ENCODE peak calls at places on chromosomes 13 and 19, in seven cellular contexts. D, L, S, X, T, F and B are unnamed samples.

GRCh38 chr19:5624154-5624663 is 1.3 kb downstream of the SAFB start:
- DNase-seq in D (peak; percentile 56), L (no peak), S (peak; percentile 59), X (peak; percentile 65), T (peak; percentile 44), F (peak; percentile 68), B (peak; percentile 24)

GRCh38 chr19:55005684-55006488 is 32.2 kb downstream of the GP6 start:
- DNase-seq in D (no peak), L (peak; percentile 96), S (peak; percentile 16), X (peak; percentile 68), T (no peak), F (no peak), B (no peak)

GRCh38 chr13:112980441-112980840 is 11.4 kb downstream of the MCF2L start:
- DNase-seq in D (no peak), L (no peak), S (no peak), X (no peak), T (no peak), F (no peak), B (no peak)

GRCh38 chr13:62627226-62627625 is 1211.6 kb upstream of the PCDH20 start:
- DNase-seq in D (no peak), L (no peak), S (no peak), X (no peak), T (no peak), F (no peak), B (no peak)

GRCh38 chr13:83905641-83906040 is 23.4 kb upstream of the SLITRK1 start:
- DNase-seq in D (no peak), L (no peak), S (no peak), X (no peak), T (no peak), F (no peak), B (no peak)

GRCh38 chr19:40141546-40141945 is 49.7 kb upstream of the MAP3K10 start:
- DNase-seq in D (no peak), L (no peak), S (no peak), X (no peak), T (no peak), F (no peak), B (no peak)

GRCh38 chr19:51398096-51398704 is 7.8 kb upstream of the C19orf84 start:
- DNase-seq in D (no peak), L (peak; percentile 49), S (no peak), X (no peak), T (no peak), F (no peak), B (no peak)

GRCh38 chr19:38316477-38317067 is 825 bp upstream of the YIF1B start:
- DNase-seq in D (no peak), L (no peak), S (no peak), X (no peak), T (no peak), F (no peak), B (no peak)

GRCh38 chr19:29663861-29664752 is 1.2 kb upstream of the PLEKHF1 start:
- DNase-seq in D (no peak), L (no peak), S (no peak), X (no peak), T (no peak), F (no peak), B (no peak)

GRCh38 chr19:29664753-29665214 is 477 bp upstream of the PLEKHF1 start:
- DNase-seq in D (no peak), L (no peak), S (no peak), X (no peak), T (no peak), F (no peak), B (no peak)

GRCh38 chr19:29665826-29666633 is 769 bp downstream of the PLEKHF1 start:
- DNase-seq in D (peak; percentile 64), L (no peak), S (no peak), X (peak; percentile 53), T (peak; percentile 41), F (peak; percentile 67), B (no peak)

GRCh38 chr19:29666634-29667389 is 1.6 kb downstream of the PLEKHF1 start:
- DNase-seq in D (peak; percentile 82), L (no peak), S (peak; percentile 47), X (peak; percentile 80), T (peak; percentile 55), F (peak; percentile 77), B (peak; percentile 95)

GRCh38 chr19:29665215-29665825 is at the start of gene PLEKHF1:
- DNase-seq in D (peak; percentile 89), L (peak; percentile 85), S (peak; percentile 89), X (peak; percentile 93), T (peak; percentile 94), F (peak; percentile 95), B (peak; percentile 85)
- TF ChIP-seq POLR2A in D (peak; percentile 63), L (peak; percentile 35), S (peak; percentile 23), X (no peak), T (no peak), F (peak; percentile 81), B (no peak)

DNA sequence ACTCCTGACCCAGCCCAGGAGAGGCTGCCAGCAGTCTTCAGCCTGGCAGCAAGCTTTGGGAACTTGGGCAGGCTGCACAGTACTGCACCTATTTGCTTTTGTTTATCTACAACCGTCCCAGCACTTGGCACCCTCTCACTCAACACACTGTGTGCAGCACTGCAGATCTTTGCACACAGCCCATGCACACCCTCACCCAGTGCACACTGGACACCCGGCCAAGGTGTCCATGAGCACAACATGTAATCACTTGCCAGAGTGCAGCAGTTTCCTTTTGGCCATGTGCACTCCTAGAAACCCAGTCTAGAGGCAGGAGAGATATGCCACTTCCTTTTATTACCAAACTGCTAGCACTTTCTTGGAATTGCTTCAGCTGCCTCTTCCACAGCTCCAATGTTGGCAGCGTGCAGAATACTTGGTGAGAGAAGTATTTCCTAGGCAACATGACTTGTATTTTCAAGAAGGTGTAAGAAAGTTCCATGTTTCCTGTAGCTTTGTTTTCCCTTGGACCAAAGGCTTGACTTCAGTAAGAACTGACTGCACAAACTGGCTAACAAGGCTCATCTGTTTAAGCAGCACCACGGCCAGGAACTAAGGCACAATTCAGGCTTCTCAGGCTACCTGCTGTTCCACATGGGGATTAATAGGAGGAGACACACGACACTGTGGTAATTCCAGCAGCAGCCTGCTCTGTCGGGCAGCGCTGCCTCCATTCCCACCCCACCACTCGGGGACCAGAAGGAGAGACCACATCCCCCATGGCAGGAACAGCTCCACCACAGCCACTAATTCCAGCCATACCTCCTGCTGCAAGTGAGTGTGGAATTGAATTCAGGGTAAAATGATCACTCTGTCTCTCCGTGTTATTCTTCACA is 15.3 kb downstream of the ATP7B start:
- DNase-seq in D (no peak), L (no peak), S (peak; percentile 85), X (no peak), T (peak; percentile 45), F (peak; percentile 72), B (no peak)
- TF ChIP-seq CTCF in D (no peak), L (no peak), S (peak; percentile 25), X (no peak), T (peak; percentile 16), F (no peak), B (no peak)

GRCh38 chr19:52567921-52568320 is 2.2 kb upstream of the ZNF701 start:
- DNase-seq in D (no peak), L (no peak), S (no peak), X (no peak), T (no peak), F (no peak), B (no peak)

GRCh38 chr19:52566121-52566520 is 4.0 kb upstream of the ZNF701 start:
- DNase-seq in D (no peak), L (no peak), S (no peak), X (no peak), T (no peak), F (no peak), B (no peak)

GRCh38 chr19:52566588-52566987 is 3.5 kb upstream of the ZNF701 start:
- DNase-seq in D (no peak), L (peak; percentile 5), S (no peak), X (no peak), T (no peak), F (no peak), B (no peak)

DNA sequence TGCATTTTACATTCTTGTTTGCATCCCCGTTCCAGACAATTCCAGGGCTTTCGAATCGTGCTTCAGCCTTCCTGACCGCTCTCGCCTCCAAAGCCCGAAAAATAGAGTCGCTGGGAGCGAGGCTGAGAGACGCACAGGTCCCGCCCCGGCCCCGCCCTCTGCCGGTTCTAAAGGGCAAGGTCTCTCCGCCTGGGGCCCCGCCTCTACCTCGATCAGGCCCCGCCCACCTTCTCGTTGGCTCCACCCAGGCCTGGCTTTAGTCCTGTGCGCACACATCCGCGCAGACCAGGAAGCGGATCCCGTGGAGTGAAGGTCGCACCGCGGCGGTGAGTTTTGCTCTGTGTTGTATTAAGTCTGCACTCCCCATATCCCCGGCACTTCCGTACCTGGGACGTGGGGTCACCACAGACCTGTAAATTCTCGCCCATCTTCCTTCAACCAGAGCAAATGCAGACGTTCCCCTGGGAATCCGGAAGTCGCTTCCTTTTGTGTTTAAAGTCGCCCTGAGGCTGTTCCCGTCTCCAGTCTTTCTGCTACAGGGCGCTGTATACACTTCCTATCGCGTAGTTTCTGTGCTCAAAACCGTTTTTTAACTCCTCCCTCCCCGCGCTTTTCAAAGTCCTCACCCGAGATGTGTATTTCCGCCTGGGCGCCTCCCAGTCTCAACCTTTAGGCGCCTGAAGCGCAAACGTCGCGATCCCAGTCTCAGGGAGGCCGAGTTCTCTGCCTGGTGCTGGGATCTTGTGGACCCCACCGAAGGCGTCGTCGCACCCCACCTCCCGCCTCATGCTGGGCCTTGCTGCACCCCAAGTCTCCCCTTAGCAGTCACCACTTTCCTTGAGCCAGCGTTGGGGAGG is at the start of gene ZNF701:
- DNase-seq in D (peak; percentile 97), L (peak; percentile 28), S (peak; percentile 92), X (peak; percentile 97), T (peak; percentile 97), F (peak; percentile 90), B (peak; percentile 94)
- TF ChIP-seq POLR2A in D (peak; percentile 86), L (no peak), S (peak; percentile 43), X (no peak), T (peak; percentile 96), F (peak; percentile 75), B (no peak)

GRCh38 chr19:4454621-4454951 is 3.0 kb downstream of the UBXN6 start:
- DNase-seq in D (no peak), L (no peak), S (no peak), X (no peak), T (no peak), F (no peak), B (no peak)

GRCh38 chr19:4456843-4457653 is 546 bp downstream of the UBXN6 start:
- DNase-seq in D (no peak), L (no peak), S (no peak), X (peak; percentile 67), T (peak; percentile 47), F (peak; percentile 73), B (no peak)

GRCh38 chr19:4454952-4455738 is 2.4 kb downstream of the UBXN6 start:
- DNase-seq in D (peak; percentile 70), L (no peak), S (no peak), X (peak; percentile 73), T (no peak), F (no peak), B (peak; percentile 59)

GRCh38 chr19:4456566-4456842 is 1.1 kb downstream of the UBXN6 start:
- DNase-seq in D (peak; percentile 53), L (no peak), S (no peak), X (peak; percentile 63), T (peak; percentile 36), F (no peak), B (no peak)

DNA sequence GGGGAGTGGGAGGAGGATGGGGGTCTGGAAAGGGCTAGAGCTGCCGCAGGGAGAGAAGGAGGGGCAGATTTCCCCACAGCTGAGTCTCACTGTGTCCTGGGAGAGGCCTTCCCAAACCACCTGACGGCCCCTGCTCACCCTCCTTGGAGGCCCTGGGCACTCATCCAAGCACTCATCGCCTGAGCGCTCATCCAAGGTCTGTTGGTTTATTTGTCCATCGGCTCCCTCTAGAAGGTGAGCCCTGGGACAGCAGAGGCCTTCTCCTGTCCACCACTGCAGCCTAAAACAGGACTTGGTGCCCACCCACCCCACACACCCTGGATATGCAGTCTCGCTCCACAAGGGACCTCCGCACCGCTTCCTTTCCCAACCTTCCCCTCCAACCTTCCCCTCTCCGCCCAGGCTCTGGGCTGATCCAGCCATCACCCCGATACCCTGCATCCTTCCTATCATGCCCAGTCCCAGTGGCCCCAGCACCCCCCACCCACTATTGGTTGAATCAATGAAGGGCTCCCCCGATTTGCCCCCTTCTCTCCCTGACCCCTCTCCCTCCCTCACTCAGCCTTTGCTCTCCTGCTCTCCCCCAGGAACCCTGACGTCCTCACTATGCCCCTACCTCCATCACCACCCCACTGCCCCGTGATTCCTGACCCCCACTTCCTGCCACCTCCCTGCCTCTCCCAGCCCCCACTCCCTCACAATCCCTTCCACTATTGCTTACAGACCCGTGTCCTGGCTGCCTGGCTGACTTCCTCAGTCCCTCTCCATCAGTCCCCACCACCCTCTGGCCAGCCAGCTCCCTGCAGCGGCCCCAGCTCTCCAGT is 1.6 kb downstream of the UBXN6 start:
- DNase-seq in D (peak; percentile 93), L (no peak), S (peak; percentile 64), X (peak; percentile 86), T (peak; percentile 48), F (no peak), B (peak; percentile 89)
- TF ChIP-seq CTCF in D (no peak), L (no peak), S (no peak), X (no peak), T (no peak), F (no peak), B (no peak)